ENCODE peak calls at places on chromosomes 12 and 14, in nine cellular contexts. One of them, this sample, is unnamed.

GRCh38 chr14:91419044-91419397 is 1.4 kb upstream of the CCDC88C start:
- DNase-seq in WTC11: no peak
- DNase-seq in IMR-90: no peak
- DNase-seq in foreskin fibroblast: no peak
- DNase-seq in sciatic nerve: no peak
- DNase-seq in ELR: no peak
- DNase-seq in astrocyte of the spinal cord: no peak
- DNase-seq in sigmoid colon: no peak
- DNase-seq in ureter: no peak
- DNase-seq in this sample: no peak

GRCh38 chr12:54891717-54892478 is 37.6 kb downstream of the MUCL1 start:
- DNase-seq in WTC11: no peak
- DNase-seq in IMR-90: no peak
- DNase-seq in foreskin fibroblast: no peak
- DNase-seq in sciatic nerve: no peak
- DNase-seq in ELR: no peak
- DNase-seq in astrocyte of the spinal cord: peak; percentile 13
- DNase-seq in sigmoid colon: no peak
- DNase-seq in ureter: peak; percentile 47
- DNase-seq in this sample: no peak

GRCh38 chr14:32201196-32201815 is 539 bp upstream of the RNU6-7 start:
- DNase-seq in WTC11: peak; percentile 97
- DNase-seq in IMR-90: peak; percentile 33
- DNase-seq in foreskin fibroblast: peak; percentile 74
- DNase-seq in sciatic nerve: peak; percentile 86
- DNase-seq in ELR: peak; percentile 74
- DNase-seq in astrocyte of the spinal cord: peak; percentile 72
- DNase-seq in sigmoid colon: peak; percentile 90
- DNase-seq in ureter: peak; percentile 77
- DNase-seq in this sample: peak; percentile 80

GRCh38 chr14:104682107-104682593 is 7.3 kb upstream of the INF2 start:
- DNase-seq in WTC11: peak; percentile 78
- DNase-seq in IMR-90: no peak
- DNase-seq in foreskin fibroblast: no peak
- DNase-seq in sciatic nerve: no peak
- DNase-seq in ELR: peak; percentile 49
- DNase-seq in astrocyte of the spinal cord: no peak
- DNase-seq in sigmoid colon: peak; percentile 62
- DNase-seq in ureter: no peak
- DNase-seq in this sample: no peak

GRCh38 chr12:82874935-82875334 is 188.2 kb downstream of the TMTC2 start:
- DNase-seq in WTC11: no peak
- DNase-seq in IMR-90: peak; percentile 67
- DNase-seq in foreskin fibroblast: peak; percentile 8
- DNase-seq in sciatic nerve: no peak
- DNase-seq in ELR: no peak
- DNase-seq in astrocyte of the spinal cord: peak; percentile 43
- DNase-seq in sigmoid colon: no peak
- DNase-seq in ureter: no peak
- DNase-seq in this sample: no peak

GRCh38 chr14:80172380-80173055 is 38.8 kb downstream of the DIO2 start:
- DNase-seq in WTC11: no peak
- DNase-seq in IMR-90: peak; percentile 22
- DNase-seq in foreskin fibroblast: peak; percentile 21
- DNase-seq in sciatic nerve: no peak
- DNase-seq in ELR: peak; percentile 22
- DNase-seq in astrocyte of the spinal cord: no peak
- DNase-seq in sigmoid colon: no peak
- DNase-seq in ureter: no peak
- DNase-seq in this sample: no peak

GRCh38 chr12:65039306-65039705 is 81.8 kb downstream of the WIF1 start:
- DNase-seq in WTC11: peak; percentile 31
- DNase-seq in IMR-90: no peak
- DNase-seq in foreskin fibroblast: no peak
- DNase-seq in sciatic nerve: no peak
- DNase-seq in ELR: no peak
- DNase-seq in astrocyte of the spinal cord: no peak
- DNase-seq in sigmoid colon: no peak
- DNase-seq in ureter: no peak
- DNase-seq in this sample: no peak

GRCh38 chr12:53974084-53975018 is at the start of gene HOTAIR:
- DNase-seq in WTC11: no peak
- DNase-seq in IMR-90: no peak
- DNase-seq in foreskin fibroblast: peak; percentile 82
- DNase-seq in sciatic nerve: no peak
- DNase-seq in ELR: peak; percentile 85
- DNase-seq in astrocyte of the spinal cord: no peak
- DNase-seq in sigmoid colon: no peak
- DNase-seq in ureter: no peak
- DNase-seq in this sample: no peak

GRCh38 chr14:102971836-102972606 is 49.6 kb downstream of the AMN start:
- DNase-seq in WTC11: no peak
- DNase-seq in IMR-90: no peak
- DNase-seq in foreskin fibroblast: no peak
- DNase-seq in sciatic nerve: no peak
- DNase-seq in ELR: no peak
- DNase-seq in astrocyte of the spinal cord: no peak
- DNase-seq in sigmoid colon: no peak
- DNase-seq in ureter: no peak
- DNase-seq in this sample: no peak

GRCh38 chr12:40738856-40739255 is 46.6 kb downstream of the CNTN1 start:
- DNase-seq in WTC11: no peak
- DNase-seq in IMR-90: no peak
- DNase-seq in foreskin fibroblast: no peak
- DNase-seq in sciatic nerve: no peak
- DNase-seq in ELR: no peak
- DNase-seq in astrocyte of the spinal cord: no peak
- DNase-seq in sigmoid colon: no peak
- DNase-seq in ureter: no peak
- DNase-seq in this sample: no peak

GRCh38 chr12:612886-613285 is 50.4 kb downstream of the NINJ2 start:
- DNase-seq in WTC11: no peak
- DNase-seq in IMR-90: no peak
- DNase-seq in foreskin fibroblast: no peak
- DNase-seq in sciatic nerve: no peak
- DNase-seq in ELR: no peak
- DNase-seq in astrocyte of the spinal cord: no peak
- DNase-seq in sigmoid colon: no peak
- DNase-seq in ureter: no peak
- DNase-seq in this sample: no peak

GRCh38 chr12:89861086-89861485 is 152.4 kb upstream of the ATP2B1 start:
- DNase-seq in WTC11: no peak
- DNase-seq in IMR-90: peak; percentile 26
- DNase-seq in foreskin fibroblast: peak; percentile 33
- DNase-seq in sciatic nerve: no peak
- DNase-seq in ELR: peak; percentile 41
- DNase-seq in astrocyte of the spinal cord: no peak
- DNase-seq in sigmoid colon: no peak
- DNase-seq in ureter: no peak
- DNase-seq in this sample: no peak

GRCh38 chr14:54567224-54567633 is 301 bp downstream of the SAMD4A start:
- DNase-seq in WTC11: peak; percentile 54
- DNase-seq in IMR-90: no peak
- DNase-seq in foreskin fibroblast: peak; percentile 48
- DNase-seq in sciatic nerve: peak; percentile 74
- DNase-seq in ELR: peak; percentile 57
- DNase-seq in astrocyte of the spinal cord: no peak
- DNase-seq in sigmoid colon: no peak
- DNase-seq in ureter: peak; percentile 54
- DNase-seq in this sample: peak; percentile 33

GRCh38 chr14:95132732-95133131 is 24.6 kb downstream of the DICER1 start:
- DNase-seq in WTC11: no peak
- DNase-seq in IMR-90: peak; percentile 85
- DNase-seq in foreskin fibroblast: peak; percentile 9
- DNase-seq in sciatic nerve: no peak
- DNase-seq in ELR: peak; percentile 17
- DNase-seq in astrocyte of the spinal cord: no peak
- DNase-seq in sigmoid colon: no peak
- DNase-seq in ureter: no peak
- DNase-seq in this sample: no peak

This sample was measured in neuronal stem cell.